ENCODE peak calls at places on chromosomes 7 and 10, in four cellular contexts. C is fibroblast of lung, B is foreskin fibroblast, D is left ventricle myocardium superior. Y is an unnamed sample.

GRCh38 chr10:98028168-98028770 is 2.2 kb downstream of the CRTAC1 start:
- DNase-seq in C (peak; percentile 40), B (no peak), D (peak; percentile 44), Y (peak; percentile 37)

GRCh38 chr7:119256446-119257131 is 1016.4 kb upstream of the KCND2 start:
- DNase-seq in D (no peak), C (no peak), B (no peak), Y (no peak)

GRCh38 chr7:80708007-80708594 is 69.7 kb downstream of the CD36 start:
- DNase-seq in C (no peak), B (no peak), D (no peak), Y (no peak)

GRCh38 chr7:95491634-95492314 is 6.0 kb downstream of the ASB4 start:
- DNase-seq in C (no peak), B (no peak), D (no peak), Y (peak; percentile 21)

GRCh38 chr7:7761340-7761973 is 43.0 kb upstream of the RPA3 start:
- DNase-seq in C (peak; percentile 83), D (no peak), B (peak; percentile 20), Y (peak; percentile 76)

GRCh38 chr10:53361936-53362335 is 589.4 kb upstream of the MBL2 start:
- DNase-seq in D (no peak), B (no peak), C (no peak), Y (no peak)

GRCh38 chr7:26620352-26620751 is 244.0 kb downstream of the SKAP2 start:
- DNase-seq in B (no peak), C (no peak), D (no peak), Y (no peak)

GRCh38 chr10:71342850-71343773 is 24.1 kb downstream of the SLC29A3 start:
- DNase-seq in C (peak; percentile 75), D (no peak), B (peak; percentile 6), Y (peak; percentile 55)

GRCh38 chr7:12889391-12889790 is 202.0 kb downstream of the ARL4A start:
- DNase-seq in C (peak; percentile 21), D (no peak), B (no peak), Y (peak; percentile 47)

GRCh38 chr10:48211777-48212176 is 62.7 kb downstream of the FRMPD2 start:
- DNase-seq in B (no peak), C (no peak), D (no peak), Y (no peak)

GRCh38 chr10:91493313-91493712 is 83.2 kb downstream of the HECTD2 start:
- DNase-seq in C (peak; percentile 79), D (no peak), B (peak; percentile 18), Y (peak; percentile 62)

GRCh38 chr7:121081327-121081936 is 92.9 kb downstream of the CPED1 start:
- DNase-seq in D (no peak), C (peak; percentile 93), B (peak; percentile 65), Y (peak; percentile 75)

GRCh38 chr10:74576586-74576985 is 249.8 kb upstream of the KAT6B start:
- DNase-seq in D (no peak), B (no peak), C (no peak), Y (no peak)

GRCh38 chr10:78634389-78634815 is 434.4 kb upstream of the ZMIZ1 start:
- DNase-seq in B (no peak), C (peak; percentile 39), D (no peak), Y (peak; percentile 74)

GRCh38 chr7:75039166-75039565 is 34.4 kb downstream of the RCC1L start:
- DNase-seq in D (no peak), B (no peak), C (no peak), Y (no peak)

GRCh38 chr7:84193787-84194186 is 802 bp downstream of the SEMA3A start:
- DNase-seq in D (no peak), C (peak; percentile 61), B (no peak), Y (no peak)

GRCh38 chr10:125551247-125551646 is 131.7 kb downstream of the TEX36 start:
- DNase-seq in B (no peak), C (no peak), D (no peak), Y (no peak)

GRCh38 chr10:68800196-68800595 is 27.1 kb upstream of the STOX1 start:
- DNase-seq in D (no peak), B (no peak), C (no peak), Y (no peak)

GRCh38 chr10:13354783-13355182 is 6.7 kb upstream of the SEPHS1 start:
- DNase-seq in D (no peak), B (no peak), C (no peak), Y (no peak)

GRCh38 chr7:157404845-157405481 is 68.2 kb downstream of the DNAJB6 start:
- DNase-seq in D (no peak), C (peak; percentile 76), B (peak; percentile 94), Y (peak; percentile 97)

GRCh38 chr10:1368772-1369171 is 312.6 kb downstream of the WDR37 start:
- DNase-seq in D (no peak), C (peak; percentile 8), B (no peak), Y (no peak)

GRCh38 chr7:92489634-92490033 is 11.9 kb upstream of the ERVW-1 start:
- DNase-seq in D (no peak), C (no peak), B (no peak), Y (peak; percentile 45)

GRCh38 chr7:96591159-96591899 is 118.3 kb downstream of the SEM1 start:
- DNase-seq in C (no peak), D (no peak), B (no peak), Y (no peak)

GRCh38 chr7:41816111-41816510 is 113.2 kb upstream of the INHBA start:
- DNase-seq in D (no peak), B (no peak), C (no peak), Y (no peak)

GRCh38 chr7:40356871-40357676 is 222.3 kb downstream of the SUGCT start:
- DNase-seq in B (no peak), D (no peak), C (peak; percentile 59), Y (peak; percentile 24)

GRCh38 chr7:23938230-23938629 is 228.2 kb downstream of the STK31 start:
- DNase-seq in B (no peak), D (no peak), C (no peak), Y (no peak)

GRCh38 chr10:87767253-87767652 is 50.8 kb downstream of the ATAD1 start:
- DNase-seq in D (no peak), B (no peak), C (no peak), Y (peak; percentile 61)